ENCODE peak calls at places on chromosome 14, in ten cellular contexts. T, Q, X, C, Y, S, E, Z, P and B are unnamed samples.

GRCh38 chr14:95513261-95513660 is 3.2 kb downstream of the SYNE3 start:
- DNase-seq in E (no peak), Q (no peak), X (no peak), T (no peak), Y (peak; percentile 18), P (no peak), Z (no peak), S (no peak), C (no peak), B (no peak)

GRCh38 chr14:65880507-65880906 is 468.0 kb downstream of the FUT8 start:
- DNase-seq in P (no peak), Q (no peak), Y (no peak), Z (no peak), C (no peak), S (no peak), X (no peak), T (no peak), E (no peak), B (no peak)

GRCh38 chr14:68140111-68140741 is 320.6 kb downstream of the RAD51B start:
- DNase-seq in X (peak; percentile 72), C (peak; percentile 37), T (peak; percentile 74), S (no peak), Z (peak; percentile 100), E (no peak), Y (peak; percentile 25), Q (no peak), P (peak; percentile 73), B (peak; percentile 15)

GRCh38 chr14:100535287-100536131 is 51.7 kb downstream of the BEGAIN start:
- DNase-seq in P (no peak), Y (no peak), X (peak; percentile 2), T (peak; percentile 10), Z (no peak), Q (no peak), C (no peak), S (no peak), E (peak; percentile 0), B (no peak)

GRCh38 chr14:23539209-23539866 is 12.2 kb downstream of the ZFHX2 start:
- DNase-seq in Q (peak; percentile 54), S (no peak), Y (no peak), E (no peak), X (no peak), C (peak; percentile 78), P (peak; percentile 84), T (no peak), Z (no peak), B (peak; percentile 18)

GRCh38 chr14:103889313-103890051 is 38.8 kb upstream of the TDRD9 start:
- DNase-seq in E (no peak), Y (no peak), C (no peak), P (no peak), S (no peak), Z (no peak), X (no peak), Q (no peak), T (no peak), B (no peak)

GRCh38 chr14:99260116-99260515 is 11.9 kb downstream of the BCL11B start:
- DNase-seq in X (no peak), E (no peak), T (no peak), Q (no peak), Z (no peak), P (no peak), S (no peak), Y (no peak), C (no peak), B (no peak)

GRCh38 chr14:94612580-94613554 is 676 bp downstream of the SERPINA3 start:
- DNase-seq in Z (no peak), C (no peak), S (no peak), Y (no peak), P (no peak), T (no peak), E (no peak), Q (no peak), X (no peak), B (no peak)

GRCh38 chr14:104975481-104976197 is 2.5 kb downstream of the AHNAK2 start:
- DNase-seq in C (no peak), Q (no peak), S (no peak), E (no peak), X (no peak), T (no peak), P (no peak), Y (no peak), Z (no peak), B (no peak)

GRCh38 chr14:76546426-76547221 is 170.7 kb downstream of the ESRRB start:
- DNase-seq in T (no peak), X (no peak), Y (no peak), C (peak; percentile 73), S (no peak), P (peak; percentile 77), Q (no peak), Z (peak; percentile 3), E (no peak), B (no peak)

GRCh38 chr14:94707494-94707893 is 62.4 kb downstream of the GSC start:
- DNase-seq in Z (no peak), E (no peak), C (no peak), Y (no peak), T (no peak), S (no peak), X (no peak), Q (no peak), P (peak; percentile 80), B (no peak)

GRCh38 chr14:65487783-65488578 is 75.5 kb downstream of the FUT8 start:
- DNase-seq in P (no peak), S (no peak), Q (no peak), T (no peak), X (no peak), Z (no peak), E (no peak), C (no peak), Y (no peak), B (no peak)

GRCh38 chr14:91985521-91986255 is 38.2 kb upstream of the FBLN5 start:
- DNase-seq in S (no peak), Z (no peak), C (no peak), X (no peak), E (no peak), Q (no peak), P (no peak), Y (no peak), T (peak; percentile 41), B (no peak)